ENCODE peak calls at places on chromosomes 3 and 15, in eight cellular contexts. J is H1, N is gastrocnemius medialis, C is neural progenitor cell, F is cardiac muscle cell, D is heart right ventricle, G is body of pancreas, V is hepatocyte. R is an unnamed sample.

GRCh38 chr3:37279858-37280257 is 105.5 kb upstream of the LRRFIP2 start:
- DNase-seq in J (no peak), N (no peak), C (no peak), F (no peak), D (no peak), G (no peak), V (no peak), R (no peak)

GRCh38 chr3:163071684-163072083 is 1575.1 kb downstream of the OTOL1 start:
- DNase-seq in J (no peak), N (no peak), C (no peak), F (no peak), D (no peak), G (no peak), V (no peak), R (no peak)

GRCh38 chr3:190807719-190808375 is 54.6 kb downstream of the GMNC start:
- DNase-seq in J (no peak), N (peak; percentile 63), C (no peak), F (peak; percentile 28), D (peak; percentile 77), G (peak; percentile 95), V (peak; percentile 18), R (peak; percentile 76)

GRCh38 chr15:64311566-64311965 is 44.4 kb downstream of the CSNK1G1 start:
- DNase-seq in J (no peak), N (no peak), C (no peak), F (no peak), D (no peak), G (no peak), V (no peak), R (no peak)

GRCh38 chr3:73490453-73491311 is 134.1 kb downstream of the PDZRN3 start:
- DNase-seq in J (no peak), N (no peak), C (no peak), F (peak; percentile 90), D (peak; percentile 23), G (peak; percentile 55), V (no peak), R (no peak)

GRCh38 chr3:110686691-110687090 is 384.9 kb upstream of the NECTIN3 start:
- DNase-seq in J (no peak), N (no peak), C (no peak), F (no peak), D (no peak), G (no peak), V (no peak), R (no peak)

GRCh38 chr15:57727031-57727430 is 20.5 kb downstream of the POLR2M start:
- DNase-seq in J (no peak), N (no peak), C (no peak), F (no peak), D (no peak), G (no peak), V (no peak), R (no peak)

GRCh38 chr3:150292891-150293290 is 115.2 kb upstream of the TSC22D2 start:
- DNase-seq in J (no peak), N (no peak), C (no peak), F (no peak), D (no peak), G (no peak), V (no peak), R (no peak)

GRCh38 chr3:59660852-59661624 is 611.2 kb upstream of the CFAP20DC start:
- DNase-seq in J (no peak), N (no peak), C (no peak), F (no peak), D (no peak), G (no peak), V (no peak), R (no peak)

GRCh38 chr15:68057758-68058157 is 3.6 kb downstream of the PIAS1 start:
- DNase-seq in J (no peak), N (no peak), C (peak; percentile 68), F (no peak), D (no peak), G (no peak), V (no peak), R (no peak)

GRCh38 chr15:65805019-65805738 is 13.1 kb upstream of the DENND4A start:
- DNase-seq in J (no peak), N (no peak), C (no peak), F (no peak), D (no peak), G (peak; percentile 56), V (no peak), R (no peak)

GRCh38 chr15:67783303-67783702 is 42.0 kb upstream of the SKOR1 start:
- DNase-seq in J (no peak), N (no peak), C (no peak), F (no peak), D (no peak), G (no peak), V (no peak), R (no peak)

GRCh38 chr15:29021901-29022300 is 136.1 kb downstream of the APBA2 start:
- DNase-seq in J (no peak), N (no peak), C (no peak), F (no peak), D (no peak), G (no peak), V (no peak), R (no peak)

GRCh38 chr3:190155752-190156151 is 35.1 kb upstream of the P3H2 start:
- DNase-seq in J (no peak), N (no peak), C (no peak), F (no peak), D (no peak), G (no peak), V (peak; percentile 25), R (no peak)

GRCh38 chr15:42020713-42021273 is at the start of gene PLA2G4E:
- DNase-seq in J (no peak), N (no peak), C (no peak), F (no peak), D (no peak), G (no peak), V (no peak), R (peak; percentile 51)

GRCh38 chr15:88323468-88323867 is 66.9 kb upstream of the NTRK3 start:
- DNase-seq in J (no peak), N (no peak), C (no peak), F (peak; percentile 75), D (no peak), G (no peak), V (no peak), R (no peak)

GRCh38 chr3:128407986-128408692 is 58.6 kb downstream of the DNAJB8 start:
- DNase-seq in J (no peak), N (no peak), C (no peak), F (no peak), D (no peak), G (no peak), V (no peak), R (no peak)

GRCh38 chr3:125331243-125331642 is 43.9 kb downstream of the ZNF148 start:
- DNase-seq in J (no peak), N (no peak), C (no peak), F (no peak), D (no peak), G (no peak), V (no peak), R (no peak)

GRCh38 chr3:196754215-196754937 is 14.7 kb downstream of the PAK2 start:
- DNase-seq in J (no peak), N (no peak), C (no peak), F (no peak), D (no peak), G (no peak), V (peak; percentile 62), R (no peak)

GRCh38 chr3:190694335-190695001 is 168.0 kb downstream of the GMNC start:
- DNase-seq in J (no peak), N (no peak), C (no peak), F (no peak), D (no peak), G (no peak), V (no peak), R (no peak)

GRCh38 chr3:115092220-115092791 is 54.8 kb downstream of the ZBTB20 start:
- DNase-seq in J (no peak), N (peak; percentile 66), C (peak; percentile 73), F (peak; percentile 71), D (peak; percentile 41), G (peak; percentile 72), V (peak; percentile 75), R (peak; percentile 67)

GRCh38 chr15:77516076-77516475 is 95.4 kb downstream of the HMG20A start:
- DNase-seq in J (no peak), N (no peak), C (no peak), F (no peak), D (no peak), G (no peak), V (no peak), R (no peak)

GRCh38 chr3:27729748-27730611 is 7.9 kb upstream of the EOMES start:
- DNase-seq in J (peak; percentile 70), N (no peak), C (peak; percentile 73), F (peak; percentile 20), D (no peak), G (no peak), V (no peak), R (no peak)

GRCh38 chr3:138908815-138909214 is 38.1 kb downstream of the FOXL2 start:
- DNase-seq in J (no peak), N (no peak), C (no peak), F (no peak), D (no peak), G (no peak), V (no peak), R (no peak)

GRCh38 chr3:88150371-88150770 is 612 bp downstream of the C3orf38 start:
- DNase-seq in J (no peak), N (no peak), C (no peak), F (no peak), D (no peak), G (no peak), V (peak; percentile 7), R (no peak)

GRCh38 chr3:124346487-124346886 is 354.6 kb upstream of the ROPN1 start:
- DNase-seq in J (no peak), N (no peak), C (no peak), F (no peak), D (no peak), G (no peak), V (no peak), R (no peak)

GRCh38 chr3:57423335-57423734 is 120.8 kb downstream of the DNAH12 start:
- DNase-seq in J (no peak), N (no peak), C (peak; percentile 44), F (no peak), D (no peak), G (no peak), V (no peak), R (no peak)

GRCh38 chr3:159821737-159822136 is 166.9 kb upstream of the IL12A start:
- DNase-seq in J (no peak), N (no peak), C (no peak), F (no peak), D (no peak), G (no peak), V (no peak), R (no peak)
- H3K27ac ChIP-seq in J (no peak overlapping the region), N (no peak overlapping the region), C (no peak overlapping the region), F (no peak overlapping the region), D (no peak overlapping the region), G (no peak overlapping the region), V (no peak overlapping the region), R (no peak overlapping the region)

GRCh38 chr3:180870008-180870733 is 42.3 kb upstream of the FXR1 start:
- DNase-seq in J (peak; percentile 73), N (peak; percentile 45), C (peak; percentile 57), F (peak; percentile 12), D (peak; percentile 40), G (peak; percentile 46), V (peak; percentile 33), R (peak; percentile 68)
- H3K4me3 ChIP-seq in J (peak overlapping the region; percentile 47), N (peak overlapping the region; percentile 52), C (no peak overlapping the region), F (no peak overlapping the region), D (peak overlapping the region; percentile 48), G (no peak overlapping the region), V (no peak overlapping the region), R (peak overlapping the region; percentile 36)

GRCh38 chr15:81294501-81294850 is 29.5 kb downstream of the STARD5 start:
- DNase-seq in J (no peak), N (no peak), C (no peak), F (no peak), D (no peak), G (no peak), V (no peak), R (no peak)
- H3K27ac ChIP-seq in J (no peak overlapping the region), N (no peak overlapping the region), C (no peak overlapping the region), F (no peak overlapping the region), D (no peak overlapping the region), G (peak overlapping the region; percentile 7), V (no peak overlapping the region), R (peak overlapping the region; percentile 79)

GRCh38 chr3:43298292-43298691 is 12.0 kb downstream of the SNRK start:
- DNase-seq in J (no peak), N (peak; percentile 22), C (no peak), F (no peak), D (no peak), G (peak; percentile 34), V (no peak), R (no peak)
- H3K4me3 ChIP-seq in J (no peak overlapping the region), N (no peak overlapping the region), C (no peak overlapping the region), F (no peak overlapping the region), D (no peak overlapping the region), G (no peak overlapping the region), V (no peak overlapping the region), R (no peak overlapping the region)